ENCODE peak calls at places on chromosomes 5 and 9, in five cellular contexts. V, G, M, E and P are unnamed samples.

GRCh38 chr5:65077653-65078052 is 308.9 kb downstream of the CWC27 start:
- DNase-seq in V (no peak), G (no peak), M (no peak), E (no peak), P (no peak)

GRCh38 chr5:145793574-145793973 is 41.6 kb downstream of the PRELID2 start:
- DNase-seq in V (no peak), G (no peak), M (no peak), E (no peak), P (no peak)

GRCh38 chr9:84296146-84296843 is 44.3 kb downstream of the SLC28A3 start:
- DNase-seq in V (no peak), G (no peak), M (no peak), E (no peak), P (no peak)

GRCh38 chr5:153711755-153712154 is 221.3 kb downstream of the GRIA1 start:
- DNase-seq in V (no peak), G (no peak), M (no peak), E (no peak), P (no peak)

GRCh38 chr5:8033261-8033660 is 164.3 kb downstream of the MTRR start:
- DNase-seq in V (no peak), G (no peak), M (no peak), E (no peak), P (no peak)

GRCh38 chr9:14768561-14769234 is 46.2 kb upstream of the CER1 start:
- DNase-seq in V (peak), G (peak), M (peak), E (no peak), P (no peak)

GRCh38 chr9:69885474-69885929 is 64.9 kb downstream of the CFAP95 start:
- DNase-seq in V (no peak), G (no peak), M (no peak), E (no peak), P (no peak)

GRCh38 chr5:139543423-139543991 is 17.6 kb upstream of the UBE2D2 start:
- DNase-seq in V (no peak), G (peak), M (peak), E (peak), P (no peak)

GRCh38 chr9:9819886-9820285 is 792.9 kb downstream of the PTPRD start:
- DNase-seq in V (no peak), G (no peak), M (no peak), E (no peak), P (no peak)

GRCh38 chr5:143588933-143589662 is 185.6 kb upstream of the NR3C1 start:
- DNase-seq in V (no peak), G (no peak), M (no peak), E (no peak), P (no peak)

DNA sequence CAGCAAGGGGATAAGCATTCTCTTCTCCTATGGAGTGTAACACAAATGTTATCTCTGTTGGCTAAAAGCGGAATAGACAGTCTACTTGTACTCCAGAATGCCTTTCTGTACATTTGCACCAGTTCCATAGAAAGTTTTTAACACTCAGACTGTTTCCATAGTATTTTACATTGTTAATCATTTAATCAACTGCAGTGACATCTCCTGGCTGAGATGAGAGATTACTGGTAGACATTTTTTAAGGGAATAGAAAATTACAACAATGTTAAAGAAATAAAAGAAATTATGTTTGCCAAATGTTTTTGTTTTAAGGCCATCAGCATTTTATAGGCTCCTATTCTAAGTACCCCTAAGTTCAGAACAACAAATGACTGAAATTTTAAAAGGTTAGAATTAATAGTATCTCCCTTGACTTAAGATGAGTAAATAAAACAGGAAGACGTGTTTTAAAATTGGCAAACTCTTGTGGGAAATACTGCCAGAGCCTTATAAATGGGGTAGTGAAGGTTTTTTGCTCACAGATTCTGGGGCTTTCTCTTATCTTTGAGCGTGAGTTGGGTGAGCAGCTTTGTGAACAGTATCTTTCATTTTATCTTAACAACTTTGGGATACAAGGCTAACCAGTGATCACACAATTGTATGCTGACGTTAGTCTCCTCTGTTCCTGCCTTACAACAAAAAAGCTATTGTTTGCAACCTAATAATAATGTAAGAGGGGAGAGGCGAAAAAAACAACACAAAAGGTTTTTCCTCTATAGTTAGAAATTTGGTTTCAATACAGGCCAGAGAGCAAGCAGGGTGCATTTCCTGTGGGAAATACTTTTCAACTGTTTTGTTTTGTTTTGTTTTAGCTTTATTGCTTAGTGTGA is 294.4 kb downstream of the FBXL7 start:
- DNase-seq in V (no peak), G (no peak), M (no peak), E (no peak), P (no peak)
- TF ChIP-seq CTCF in V (no peak), G (peak), M (peak), E (no peak), P (peak)

GRCh38 chr5:6349387-6349786 is 29.0 kb downstream of the MED10 start:
- DNase-seq in V (no peak), G (no peak), M (no peak), E (no peak), P (no peak)
- TF ChIP-seq CTCF in V (no peak), G (no peak), M (no peak), E (no peak), P (no peak)

GRCh38 chr9:127927457-127928231 is 2.9 kb downstream of the PIP5KL1 start:
- DNase-seq in V (peak), G (peak), M (peak), E (peak), P (no peak)

GRCh38 chr9:127931092-127931881 is 710 bp upstream of the PIP5KL1 start:
- DNase-seq in V (no peak), G (peak), M (peak), E (peak), P (no peak)

GRCh38 chr9:127929044-127929979 is 1.3 kb downstream of the PIP5KL1 start:
- DNase-seq in V (no peak), G (no peak), M (no peak), E (peak), P (no peak)

GRCh38 chr9:127928232-127929043 is 2.1 kb downstream of the PIP5KL1 start:
- DNase-seq in V (no peak), G (peak), M (no peak), E (peak), P (no peak)

DNA sequence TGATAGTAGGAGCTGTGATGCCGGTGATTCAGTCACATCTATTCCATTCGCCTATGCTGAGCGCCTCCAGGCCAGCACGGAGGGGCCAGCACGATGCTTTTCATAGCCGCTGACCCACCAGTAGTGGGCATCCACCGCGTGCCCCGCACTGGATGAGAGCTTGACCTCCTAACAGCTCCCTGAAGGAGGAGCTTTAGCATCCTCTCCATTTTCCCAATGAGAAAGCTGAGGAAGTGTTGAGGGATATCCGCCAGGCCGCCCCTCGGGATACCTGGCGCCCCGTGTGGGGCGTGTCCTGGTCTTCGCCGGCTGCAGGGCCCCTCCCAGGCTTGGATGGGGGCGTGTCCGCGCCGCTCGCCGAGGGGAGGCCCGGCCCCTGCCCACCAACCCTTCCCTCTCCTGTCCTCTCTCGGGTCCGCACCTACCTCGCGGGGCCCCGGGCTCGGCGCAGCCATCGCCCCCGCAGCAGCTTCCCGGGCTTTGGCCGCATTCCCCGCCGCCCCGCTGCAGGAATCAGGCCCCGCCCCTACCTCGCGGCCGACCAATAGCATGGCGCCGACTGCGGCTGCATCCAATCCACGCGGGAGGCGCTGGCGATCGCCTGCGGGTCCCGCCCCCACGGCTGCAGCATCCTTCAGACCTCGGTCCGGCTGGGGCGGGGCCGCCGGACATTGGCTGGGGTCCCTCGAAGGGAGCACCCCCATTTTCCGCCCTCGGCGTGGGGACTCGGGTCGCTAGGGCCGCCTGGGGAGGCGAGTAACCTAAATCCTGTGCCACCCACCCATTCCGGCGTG is at the start of gene PIP5KL1:
- DNase-seq in V (peak), G (peak), M (peak), E (peak), P (peak)
- TF ChIP-seq CTCF in V (no peak), G (peak), M (peak), E (no peak), P (peak)

DNA sequence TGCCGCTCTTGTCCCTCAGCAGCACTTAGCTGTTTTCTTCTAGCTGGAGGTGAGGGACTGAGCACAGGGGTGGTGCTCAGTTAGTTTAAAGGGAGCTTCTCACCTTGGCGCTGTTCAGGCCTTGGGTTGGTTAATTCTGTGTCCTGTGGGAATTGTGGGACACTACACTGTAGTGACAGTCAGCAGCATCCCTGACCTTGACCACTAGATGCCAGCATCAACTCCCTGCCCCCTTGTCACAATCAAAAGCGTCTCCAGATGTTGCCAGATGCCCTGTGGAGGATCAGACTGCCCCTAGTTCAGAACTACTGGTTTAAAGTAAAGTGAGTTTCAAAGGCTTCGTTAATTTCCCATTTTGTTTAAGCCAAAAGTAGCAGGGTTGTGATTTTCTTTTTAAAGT is 65.5 kb upstream of the DMRT3 start:
- DNase-seq in V (no peak), G (peak), M (no peak), E (no peak), P (no peak)
- TF ChIP-seq CTCF in V (no peak), G (peak), M (no peak), E (no peak), P (no peak)

GRCh38 chr5:45627076-45627656 is 69.0 kb downstream of the HCN1 start:
- DNase-seq in V (no peak), G (no peak), M (no peak), E (no peak), P (no peak)

GRCh38 chr5:45622365-45622764 is 73.8 kb downstream of the HCN1 start:
- DNase-seq in V (no peak), G (no peak), M (no peak), E (no peak), P (no peak)

GRCh38 chr5:45623855-45624254 is 72.3 kb downstream of the HCN1 start:
- DNase-seq in V (no peak), G (no peak), M (no peak), E (no peak), P (no peak)
- TF ChIP-seq CTCF in V (no peak), G (no peak), M (no peak), E (no peak), P (no peak)

DNA sequence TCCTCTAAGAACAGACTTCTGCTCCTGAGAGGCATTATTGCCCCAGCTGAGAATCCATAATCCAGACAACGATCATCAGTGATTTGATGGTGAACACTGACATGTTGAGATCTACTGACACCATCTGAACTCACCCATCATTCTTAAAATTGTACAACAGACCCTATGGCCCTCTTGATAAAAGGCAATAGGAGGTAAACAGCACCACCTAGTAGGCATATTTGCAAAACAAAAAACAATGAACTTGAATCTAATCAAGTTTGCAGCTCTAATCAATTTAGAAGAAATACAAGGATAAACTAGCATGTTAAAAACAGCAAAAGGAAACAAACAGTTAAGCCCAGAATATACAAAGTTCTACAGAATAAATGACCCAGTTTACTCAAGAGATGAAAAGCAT is 89.6 kb downstream of the SFXN1 start:
- DNase-seq in V (no peak), G (no peak), M (no peak), E (no peak), P (no peak)
- TF ChIP-seq CTCF in V (no peak), G (peak), M (no peak), E (no peak), P (no peak)

GRCh38 chr9:99425124-99425523 is 203.0 kb downstream of the SEC61B start:
- DNase-seq in V (no peak), G (no peak), M (no peak), E (no peak), P (no peak)

GRCh38 chr9:99430301-99430700 is 208.2 kb downstream of the SEC61B start:
- DNase-seq in V (no peak), G (no peak), M (no peak), E (no peak), P (no peak)

GRCh38 chr9:99431103-99431502 is 209.0 kb downstream of the SEC61B start:
- DNase-seq in V (no peak), G (no peak), M (no peak), E (no peak), P (no peak)

GRCh38 chr9:99426443-99426842 is 204.4 kb downstream of the SEC61B start:
- DNase-seq in V (no peak), G (no peak), M (no peak), E (no peak), P (no peak)

DNA sequence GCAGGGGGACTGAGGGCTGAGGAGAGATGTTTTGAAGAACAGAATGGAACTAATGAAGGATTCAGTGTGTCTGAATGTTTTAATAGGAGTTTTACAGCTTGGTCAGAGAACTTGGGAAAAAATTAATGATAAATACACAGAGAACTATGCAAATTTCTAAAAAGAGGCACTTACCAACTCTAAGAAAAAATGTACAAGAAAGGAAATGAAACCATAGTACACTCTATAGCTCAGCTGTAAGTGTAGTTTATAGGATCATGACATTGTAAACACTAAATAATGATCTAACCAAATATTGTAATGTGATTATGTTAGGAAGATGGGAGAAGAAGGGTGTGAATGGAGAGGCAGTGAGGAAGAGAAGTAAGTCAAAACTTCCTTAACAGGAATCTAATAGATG is 205.2 kb downstream of the SEC61B start:
- DNase-seq in V (no peak), G (no peak), M (no peak), E (no peak), P (no peak)
- TF ChIP-seq CTCF in V (no peak), G (no peak), M (no peak), E (no peak), P (no peak)

GRCh38 chr5:9166202-9167147 is 379.4 kb downstream of the SEMA5A start:
- DNase-seq in V (no peak), G (no peak), M (no peak), E (no peak), P (no peak)
- TF ChIP-seq CTCF in V (no peak), G (no peak), M (no peak), E (no peak), P (peak)